ENCODE peak calls at places on chromosomes 2 and 18, in four cellular contexts. W is HepG2, D is K562, H is HCT116. F is an unnamed sample.

GRCh38 chr2:197920581-197921213 is 116.3 kb downstream of the PLCL1 start:
- DNase-seq in W (no peak), D (no peak), H (no peak), F (no peak)

GRCh38 chr2:159140070-159140774 is 146.3 kb downstream of the WDSUB1 start:
- DNase-seq in W (no peak), D (no peak), H (no peak), F (no peak)

GRCh38 chr2:114727012-114727411 is 284.6 kb downstream of the DPP10 start:
- DNase-seq in W (no peak), D (no peak), H (no peak), F (no peak)

GRCh38 chr2:202056611-202057010 is 16.4 kb upstream of the KIAA2012 start:
- DNase-seq in W (no peak), D (no peak), H (no peak), F (no peak)

GRCh38 chr2:239554761-239555565 is 154.1 kb upstream of the HDAC4 start:
- DNase-seq in W (no peak), D (no peak), H (no peak), F (no peak)

GRCh38 chr2:98514879-98515570 is 70.4 kb downstream of the INPP4A start:
- DNase-seq in W (no peak), D (peak; percentile 42), H (no peak), F (no peak)

GRCh38 chr2:190255668-190256067 is 64.0 kb downstream of the HIBCH start:
- DNase-seq in W (no peak), D (no peak), H (no peak), F (no peak)

GRCh38 chr2:74740395-74741075 is 86.5 kb downstream of the SEMA4F start:
- DNase-seq in W (peak; percentile 76), D (no peak), H (peak; percentile 95), F (no peak)

GRCh38 chr2:25168256-25169072 is at the start of gene POMC:
- DNase-seq in W (no peak), D (no peak), H (no peak), F (peak; percentile 77)

GRCh38 chr2:56184500-56184996 is 758 bp downstream of the CCDC85A start:
- DNase-seq in W (no peak), D (no peak), H (no peak), F (no peak)

GRCh38 chr2:129722306-129723020 is 257.0 kb upstream of the RAB6C start:
- DNase-seq in W (no peak), D (no peak), H (no peak), F (no peak)

GRCh38 chr2:136362676-136363390 is 244.9 kb upstream of the CXCR4 start:
- DNase-seq in W (no peak), D (no peak), H (no peak), F (no peak)

GRCh38 chr2:217752714-217753459 is 249.9 kb downstream of the TNS1 start:
- DNase-seq in W (no peak), D (no peak), H (no peak), F (no peak)

GRCh38 chr2:236284208-236284607 is 20.0 kb upstream of the ASB18 start:
- DNase-seq in W (no peak), D (no peak), H (no peak), F (no peak)

GRCh38 chr2:47525167-47525566 is 122.2 kb downstream of the MSH2 start:
- DNase-seq in W (no peak), D (no peak), H (no peak), F (no peak)

GRCh38 chr2:164606557-164606956 is 14.7 kb downstream of the GRB14 start:
- DNase-seq in W (no peak), D (no peak), H (no peak), F (no peak)

GRCh38 chr2:9099341-9099751 is 95.9 kb upstream of the MBOAT2 start:
- DNase-seq in W (peak; percentile 57), D (no peak), H (no peak), F (no peak)

GRCh38 chr2:172211507-172211906 is 108.8 kb upstream of the DLX2 start:
- DNase-seq in W (no peak), D (no peak), H (no peak), F (no peak)

GRCh38 chr18:27824275-27824674 is 352.7 kb downstream of the CDH2 start:
- DNase-seq in W (no peak), D (no peak), H (no peak), F (no peak)

GRCh38 chr2:105933906-105934305 is 189.2 kb downstream of the NCK2 start:
- DNase-seq in W (no peak), D (peak; percentile 29), H (no peak), F (no peak)

GRCh38 chr2:127220102-127220806 is at the start of gene CYP27C1:
- DNase-seq in W (no peak), D (no peak), H (no peak), F (no peak)

GRCh38 chr2:150878347-150878746 is 383.3 kb downstream of the RBM43 start:
- DNase-seq in W (peak; percentile 13), D (peak; percentile 10), H (peak; percentile 62), F (no peak)

GRCh38 chr2:218325566-218326160 is 31.0 kb upstream of the CATIP start:
- DNase-seq in W (no peak), D (no peak), H (no peak), F (no peak)

GRCh38 chr2:30611572-30611971 is 164.5 kb downstream of the LCLAT1 start:
- DNase-seq in W (no peak), D (no peak), H (no peak), F (no peak)

GRCh38 chr2:84963692-84964405 is 7.1 kb upstream of the KCMF1 start:
- DNase-seq in W (peak; percentile 99), D (no peak), H (no peak), F (no peak)

GRCh38 chr2:70828115-70828514 is 7.5 kb downstream of the CD207 start:
- DNase-seq in W (no peak), D (no peak), H (no peak), F (no peak)

GRCh38 chr18:55497825-55498403 is 90.1 kb downstream of the TCF4 start:
- DNase-seq in W (no peak), D (no peak), H (no peak), F (no peak)

GRCh38 chr2:219252084-219252483 is 959 bp upstream of the TUBA4B start:
- DNase-seq in W (no peak), D (no peak), H (no peak), F (no peak)

GRCh38 chr2:44364604-44365003 is 2.9 kb downstream of the CAMKMT start:
- DNase-seq in W (no peak), D (peak; percentile 64), H (no peak), F (no peak)

GRCh38 chr2:44360749-44361329 is 455 bp downstream of the PREPL start:
- DNase-seq in W (peak; percentile 20), D (peak; percentile 42), H (no peak), F (no peak)

GRCh38 chr2:44361330-44362206 is at the start of the genes CAMKMT and PREPL:
- DNase-seq in W (peak; percentile 97), D (peak; percentile 98), H (peak; percentile 96), F (peak; percentile 93)

GRCh38 chr2:44358498-44358897 is 2.8 kb downstream of the PREPL start:
- DNase-seq in W (no peak), D (no peak), H (no peak), F (no peak)

GRCh38 chr2:44362207-44363015 is 664 bp downstream of the CAMKMT start:
- DNase-seq in W (peak; percentile 18), D (peak; percentile 35), H (peak; percentile 4), F (no peak)
- TF ChIP-seq FOSL1 in W (no peak), D (no peak), H (no peak), F (no peak)

GRCh38 chr2:7498927-7499489 is 581.8 kb downstream of the RNF144A start:
- DNase-seq in W (no peak), D (no peak), H (no peak), F (no peak)
- TF ChIP-seq FOSL1 in W (no peak), D (no peak), H (no peak), F (no peak)

GRCh38 chr18:45780568-45780967 is 44.9 kb upstream of the SIGLEC15 start:
- DNase-seq in W (no peak), D (no peak), H (no peak), F (no peak)
- TF ChIP-seq FOSL1 in W (no peak), D (no peak), H (no peak), F (no peak)

GRCh38 chr2:121454549-121455090 is 76.1 kb upstream of the RNU4ATAC start:
- DNase-seq in W (no peak), D (no peak), H (no peak), F (no peak)
- TF ChIP-seq FOSL1 in W (no peak), D (no peak), H (no peak), F (no peak)

F was measured in H1.